ENCODE peak calls at places on chromosomes 7 and 10, in four cellular contexts. One of them, this sample, is unnamed. For H3K9me3, the result is how much of the 10 kb centered on the place peaks cover.

GRCh38 chr10:71728218-71728737 is 8.7 kb upstream of the C10orf105 start:
- DNase-seq in adrenal gland: no peak
- DNase-seq in CD4-positive, CD25-positive, alpha-beta regulatory T cell: no peak
- DNase-seq in mammary epithelial cell: no peak
- DNase-seq in this sample: no peak

GRCh38 chr10:14047431-14047830 is 283.3 kb downstream of the FRMD4A start:
- DNase-seq in adrenal gland: no peak
- DNase-seq in CD4-positive, CD25-positive, alpha-beta regulatory T cell: no peak
- DNase-seq in mammary epithelial cell: no peak
- DNase-seq in this sample: no peak

GRCh38 chr10:118521415-118522117 is 73.9 kb downstream of the PRLHR start:
- DNase-seq in adrenal gland: no peak
- DNase-seq in CD4-positive, CD25-positive, alpha-beta regulatory T cell: peak
- DNase-seq in mammary epithelial cell: no peak
- DNase-seq in this sample: no peak

GRCh38 chr10:122232781-122233180 is 38.3 kb upstream of the BTBD16 start:
- DNase-seq in adrenal gland: no peak
- DNase-seq in CD4-positive, CD25-positive, alpha-beta regulatory T cell: no peak
- DNase-seq in mammary epithelial cell: no peak
- DNase-seq in this sample: no peak

GRCh38 chr7:98398567-98399372 is 2.1 kb downstream of the BAIAP2L1 start:
- DNase-seq in adrenal gland: no peak
- DNase-seq in CD4-positive, CD25-positive, alpha-beta regulatory T cell: no peak
- DNase-seq in mammary epithelial cell: no peak
- DNase-seq in this sample: no peak

GRCh38 chr10:70761031-70761601 is 24.1 kb downstream of the TBATA start:
- DNase-seq in adrenal gland: no peak
- DNase-seq in CD4-positive, CD25-positive, alpha-beta regulatory T cell: no peak
- DNase-seq in mammary epithelial cell: no peak
- DNase-seq in this sample: no peak

GRCh38 chr7:105210721-105211205 is 178.0 kb downstream of the SRPK2 start:
- DNase-seq in adrenal gland: peak
- DNase-seq in CD4-positive, CD25-positive, alpha-beta regulatory T cell: peak
- DNase-seq in mammary epithelial cell: no peak
- DNase-seq in this sample: no peak

GRCh38 chr7:32039000-32039756 is 31.0 kb downstream of the PDE1C start:
- DNase-seq in adrenal gland: no peak
- DNase-seq in CD4-positive, CD25-positive, alpha-beta regulatory T cell: no peak
- DNase-seq in mammary epithelial cell: no peak
- DNase-seq in this sample: no peak

GRCh38 chr7:43824963-43825362 is 44.4 kb downstream of the MRPS24 start:
- DNase-seq in adrenal gland: no peak
- DNase-seq in CD4-positive, CD25-positive, alpha-beta regulatory T cell: no peak
- DNase-seq in mammary epithelial cell: no peak
- DNase-seq in this sample: no peak

GRCh38 chr7:133530682-133531081 is 277.8 kb downstream of the EXOC4 start:
- DNase-seq in adrenal gland: no peak
- DNase-seq in CD4-positive, CD25-positive, alpha-beta regulatory T cell: no peak
- DNase-seq in mammary epithelial cell: no peak
- DNase-seq in this sample: no peak

GRCh38 chr7:96021533-96021932 is 249.2 kb downstream of the DYNC1I1 start:
- DNase-seq in adrenal gland: no peak
- DNase-seq in CD4-positive, CD25-positive, alpha-beta regulatory T cell: no peak
- DNase-seq in mammary epithelial cell: peak
- DNase-seq in this sample: no peak

GRCh38 chr7:156105337-156106106 is 293.3 kb upstream of the SHH start:
- DNase-seq in adrenal gland: no peak
- DNase-seq in CD4-positive, CD25-positive, alpha-beta regulatory T cell: no peak
- DNase-seq in mammary epithelial cell: no peak
- DNase-seq in this sample: no peak

GRCh38 chr7:2017914-2018785 is 214.6 kb downstream of the MAD1L1 start:
- DNase-seq in adrenal gland: no peak
- DNase-seq in CD4-positive, CD25-positive, alpha-beta regulatory T cell: no peak
- DNase-seq in mammary epithelial cell: no peak
- DNase-seq in this sample: peak

GRCh38 chr7:4261038-4261960 is 420.8 kb upstream of the FOXK1 start:
- DNase-seq in adrenal gland: no peak
- DNase-seq in CD4-positive, CD25-positive, alpha-beta regulatory T cell: no peak
- DNase-seq in mammary epithelial cell: no peak
- DNase-seq in this sample: no peak

GRCh38 chr7:107150375-107151073 is 18.3 kb upstream of the HBP1 start:
- DNase-seq in adrenal gland: peak
- DNase-seq in CD4-positive, CD25-positive, alpha-beta regulatory T cell: peak
- DNase-seq in mammary epithelial cell: peak
- DNase-seq in this sample: peak

GRCh38 chr7:77216233-77216632 is 16.6 kb upstream of the FGL2 start:
- DNase-seq in adrenal gland: no peak
- DNase-seq in CD4-positive, CD25-positive, alpha-beta regulatory T cell: no peak
- DNase-seq in mammary epithelial cell: no peak
- DNase-seq in this sample: no peak

GRCh38 chr7:149878523-149878921 is 4.8 kb downstream of the ATP6V0E2 start:
- DNase-seq in adrenal gland: peak
- DNase-seq in CD4-positive, CD25-positive, alpha-beta regulatory T cell: no peak
- DNase-seq in mammary epithelial cell: no peak
- DNase-seq in this sample: no peak

GRCh38 chr7:80273327-80273726 is 138.7 kb downstream of the GNAI1 start:
- DNase-seq in adrenal gland: peak
- DNase-seq in CD4-positive, CD25-positive, alpha-beta regulatory T cell: no peak
- DNase-seq in mammary epithelial cell: peak
- DNase-seq in this sample: no peak

GRCh38 chr7:106731207-106731606 is 70.2 kb upstream of the CCDC71L start:
- DNase-seq in adrenal gland: no peak
- DNase-seq in CD4-positive, CD25-positive, alpha-beta regulatory T cell: no peak
- DNase-seq in mammary epithelial cell: no peak
- DNase-seq in this sample: no peak

GRCh38 chr10:62638062-62638477 is 166.4 kb upstream of the ADO start:
- DNase-seq in adrenal gland: peak
- DNase-seq in CD4-positive, CD25-positive, alpha-beta regulatory T cell: peak
- DNase-seq in mammary epithelial cell: peak
- DNase-seq in this sample: no peak

GRCh38 chr10:35433851-35434426 is 97.6 kb downstream of the CCNY start:
- DNase-seq in adrenal gland: no peak
- DNase-seq in CD4-positive, CD25-positive, alpha-beta regulatory T cell: no peak
- DNase-seq in mammary epithelial cell: peak
- DNase-seq in this sample: no peak

GRCh38 chr7:34080513-34080912 is 175.2 kb downstream of the BMPER start:
- DNase-seq in adrenal gland: no peak
- DNase-seq in CD4-positive, CD25-positive, alpha-beta regulatory T cell: no peak
- DNase-seq in mammary epithelial cell: peak
- DNase-seq in this sample: no peak

DNA sequence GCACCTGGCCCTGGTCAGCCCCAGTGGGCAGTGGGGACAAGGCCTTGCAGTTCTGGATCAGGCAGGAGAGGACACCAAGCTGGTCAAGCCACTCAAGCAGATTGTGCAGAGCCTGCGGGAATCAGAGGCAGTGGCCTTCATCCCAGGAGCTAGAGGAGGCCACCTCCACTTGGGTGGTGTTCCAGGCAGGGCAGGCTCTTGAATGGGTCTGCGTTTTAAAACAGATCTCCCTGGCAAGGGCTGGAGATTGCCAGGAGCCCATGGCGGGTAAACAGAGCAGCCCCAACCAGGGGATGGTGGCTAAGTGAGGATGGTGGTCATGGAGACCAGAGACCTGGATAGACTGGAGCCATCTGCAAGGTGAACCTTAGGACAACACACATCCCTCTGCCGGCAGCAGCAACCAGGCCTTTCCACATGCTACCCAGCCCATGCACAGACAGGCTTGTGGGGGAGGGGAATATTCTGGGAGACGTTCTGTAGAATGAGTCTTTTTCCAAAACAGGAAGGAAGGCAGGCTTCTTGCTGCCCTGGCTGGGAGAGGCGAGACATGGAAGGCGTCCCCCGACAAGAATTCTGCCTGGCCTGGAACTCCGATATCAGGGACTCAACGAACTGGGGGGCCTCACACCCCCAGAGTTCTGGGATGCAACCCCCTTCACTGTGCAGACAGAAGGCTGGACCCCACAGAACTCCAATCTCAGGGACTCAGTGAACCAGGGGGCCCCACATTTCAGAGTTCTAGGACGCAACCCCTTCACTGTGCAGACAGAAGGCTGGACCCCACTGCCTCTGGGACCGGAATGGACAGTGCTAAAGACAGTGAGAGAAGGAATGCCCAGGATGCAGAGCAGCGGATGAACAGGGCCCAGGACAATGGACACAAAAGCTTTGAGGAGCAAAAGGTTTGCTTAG is 264.8 kb downstream of the PTPRN2 start:
- DNase-seq in adrenal gland: no peak
- DNase-seq in CD4-positive, CD25-positive, alpha-beta regulatory T cell: no peak
- DNase-seq in mammary epithelial cell: no peak
- DNase-seq in this sample: no peak
- H3K9me3 ChIP-seq in adrenal gland: under half
- H3K9me3 ChIP-seq in CD4-positive, CD25-positive, alpha-beta regulatory T cell: under half
- H3K9me3 ChIP-seq in mammary epithelial cell: half or more
- H3K9me3 ChIP-seq in this sample: under half

GRCh38 chr10:21830037-21830436 is 173.5 kb downstream of the DNAJC1 start:
- DNase-seq in adrenal gland: no peak
- DNase-seq in CD4-positive, CD25-positive, alpha-beta regulatory T cell: no peak
- DNase-seq in mammary epithelial cell: no peak
- DNase-seq in this sample: no peak
- H3K9me3 ChIP-seq in adrenal gland: under half
- H3K9me3 ChIP-seq in CD4-positive, CD25-positive, alpha-beta regulatory T cell: under half
- H3K9me3 ChIP-seq in mammary epithelial cell: under half
- H3K9me3 ChIP-seq in this sample: under half

GRCh38 chr10:7085913-7086589 is 324.8 kb downstream of the SFMBT2 start:
- DNase-seq in adrenal gland: peak
- DNase-seq in CD4-positive, CD25-positive, alpha-beta regulatory T cell: no peak
- DNase-seq in mammary epithelial cell: peak
- DNase-seq in this sample: no peak

GRCh38 chr10:7084255-7085005 is 326.4 kb downstream of the SFMBT2 start:
- DNase-seq in adrenal gland: no peak
- DNase-seq in CD4-positive, CD25-positive, alpha-beta regulatory T cell: no peak
- DNase-seq in mammary epithelial cell: no peak
- DNase-seq in this sample: no peak

GRCh38 chr10:7085147-7085912 is 325.5 kb downstream of the SFMBT2 start:
- DNase-seq in adrenal gland: no peak
- DNase-seq in CD4-positive, CD25-positive, alpha-beta regulatory T cell: no peak
- DNase-seq in mammary epithelial cell: no peak
- DNase-seq in this sample: no peak

GRCh38 chr10:7082967-7083366 is 327.9 kb downstream of the SFMBT2 start:
- DNase-seq in adrenal gland: no peak
- DNase-seq in CD4-positive, CD25-positive, alpha-beta regulatory T cell: no peak
- DNase-seq in mammary epithelial cell: no peak
- DNase-seq in this sample: no peak
- H3K9me3 ChIP-seq in adrenal gland: under half
- H3K9me3 ChIP-seq in CD4-positive, CD25-positive, alpha-beta regulatory T cell: under half
- H3K9me3 ChIP-seq in mammary epithelial cell: under half
- H3K9me3 ChIP-seq in this sample: under half

DNA sequence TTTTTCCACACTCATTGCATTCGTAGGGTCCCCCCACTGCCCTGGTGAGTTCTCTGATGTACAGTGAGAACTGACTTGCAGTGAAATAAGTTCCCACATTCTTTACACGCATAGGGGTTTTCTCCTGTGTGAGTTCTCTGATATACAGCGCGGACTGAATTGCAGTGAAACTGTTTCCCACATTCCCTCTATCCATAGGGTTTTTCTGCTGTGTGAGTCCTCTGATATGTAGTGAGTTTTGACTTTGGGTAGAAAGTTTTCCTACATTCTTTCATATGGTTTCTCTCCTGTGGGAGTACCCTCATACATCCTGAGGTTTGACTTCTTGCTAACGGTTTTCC is 147.0 kb downstream of the GLRX3 start:
- DNase-seq in adrenal gland: no peak
- DNase-seq in CD4-positive, CD25-positive, alpha-beta regulatory T cell: no peak
- DNase-seq in mammary epithelial cell: no peak
- DNase-seq in this sample: no peak
- H3K9me3 ChIP-seq in adrenal gland: under half
- H3K9me3 ChIP-seq in CD4-positive, CD25-positive, alpha-beta regulatory T cell: half or more
- H3K9me3 ChIP-seq in mammary epithelial cell: half or more
- H3K9me3 ChIP-seq in this sample: under half

GRCh38 chr7:153576096-153576495 is 476.1 kb upstream of the DPP6 start:
- DNase-seq in adrenal gland: no peak
- DNase-seq in CD4-positive, CD25-positive, alpha-beta regulatory T cell: no peak
- DNase-seq in mammary epithelial cell: no peak
- DNase-seq in this sample: no peak
- H3K9me3 ChIP-seq in adrenal gland: under half
- H3K9me3 ChIP-seq in CD4-positive, CD25-positive, alpha-beta regulatory T cell: under half
- H3K9me3 ChIP-seq in mammary epithelial cell: under half
- H3K9me3 ChIP-seq in this sample: under half

GRCh38 chr7:8822595-8822994 is 389.2 kb downstream of the NXPH1 start:
- DNase-seq in adrenal gland: no peak
- DNase-seq in CD4-positive, CD25-positive, alpha-beta regulatory T cell: no peak
- DNase-seq in mammary epithelial cell: no peak
- DNase-seq in this sample: no peak

GRCh38 chr7:8823486-8823885 is 390.1 kb downstream of the NXPH1 start:
- DNase-seq in adrenal gland: no peak
- DNase-seq in CD4-positive, CD25-positive, alpha-beta regulatory T cell: no peak
- DNase-seq in mammary epithelial cell: no peak
- DNase-seq in this sample: no peak

DNA sequence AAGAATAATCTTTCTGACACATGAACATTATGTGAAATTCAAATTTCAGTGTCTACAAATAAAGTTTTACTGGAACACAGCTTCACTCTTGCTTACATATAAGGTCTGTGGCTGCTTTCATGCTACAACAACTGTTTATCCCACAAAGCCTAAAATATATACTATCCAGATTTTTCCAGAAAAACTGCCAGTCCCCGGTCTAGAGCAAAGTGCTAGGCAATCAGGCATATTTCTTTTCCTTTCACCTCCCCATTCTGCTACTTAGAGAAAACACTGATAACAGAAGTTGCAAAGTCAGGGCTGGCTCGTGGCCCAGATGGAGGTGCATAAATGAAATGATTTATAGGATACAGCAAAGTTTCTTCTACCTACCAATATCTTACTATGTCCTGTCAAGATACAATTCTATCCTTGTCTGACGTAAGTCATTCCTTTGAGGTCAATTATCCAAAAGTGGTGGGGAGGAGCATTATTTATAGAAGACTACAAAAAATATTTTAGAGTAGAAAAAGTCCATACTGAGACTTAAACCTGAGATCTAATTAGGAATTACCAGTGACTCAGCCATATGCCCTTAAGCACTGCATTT is 384.1 kb downstream of the NXPH1 start:
- DNase-seq in adrenal gland: peak
- DNase-seq in CD4-positive, CD25-positive, alpha-beta regulatory T cell: no peak
- DNase-seq in mammary epithelial cell: no peak
- DNase-seq in this sample: no peak
- H3K9me3 ChIP-seq in adrenal gland: under half
- H3K9me3 ChIP-seq in CD4-positive, CD25-positive, alpha-beta regulatory T cell: under half
- H3K9me3 ChIP-seq in mammary epithelial cell: under half
- H3K9me3 ChIP-seq in this sample: under half